ENCODE peak calls at places on chromosomes 13 and 19, in five cellular contexts. M is left ventricle myocardium inferior, X is pancreas, V is neural progenitor cell, I is stomach. W is an unnamed sample. For H3K4me1, the result is how much of the 10 kb centered on the place peaks cover.

GRCh38 chr19:48668332-48668731 is 4.5 kb downstream of the NTN5 start:
- DNase-seq in M (no peak), X (no peak), V (no peak), I (no peak), W (no peak)

GRCh38 chr19:51195316-51195586 is 29.6 kb upstream of the CD33 start:
- DNase-seq in M (no peak), X (no peak), V (no peak), I (no peak), W (no peak)

GRCh38 chr13:43787998-43788397 is 1.2 kb upstream of the ENOX1 start:
- DNase-seq in M (no peak), X (no peak), V (peak), I (no peak), W (peak)

GRCh38 chr19:13437919-13438618 is 68.2 kb downstream of the CACNA1A start:
- DNase-seq in M (no peak), X (no peak), V (no peak), I (no peak), W (no peak)

GRCh38 chr13:105817011-105817410 is 718.5 kb downstream of the EFNB2 start:
- DNase-seq in M (no peak), X (no peak), V (peak), I (no peak), W (no peak)

GRCh38 chr19:37986048-37986750 is 79.2 kb downstream of the SIPA1L3 start:
- DNase-seq in M (no peak), X (no peak), V (no peak), I (no peak), W (no peak)

GRCh38 chr13:39892731-39893293 is 237.3 kb downstream of the COG6 start:
- DNase-seq in M (peak), X (no peak), V (no peak), I (no peak), W (no peak)

GRCh38 chr19:15291089-15291488 is 41.2 kb downstream of the BRD4 start:
- DNase-seq in M (no peak), X (no peak), V (no peak), I (no peak), W (peak)

GRCh38 chr13:88622362-88622973 is 951.3 kb downstream of the SLITRK5 start:
- DNase-seq in M (no peak), X (no peak), V (no peak), I (no peak), W (no peak)

GRCh38 chr19:52941941-52942370 is 18.7 kb upstream of the ZNF888 start:
- DNase-seq in M (peak), X (no peak), V (peak), I (peak), W (peak)

GRCh38 chr13:98447881-98448641 is 128.8 kb downstream of the STK24 start:
- DNase-seq in M (peak), X (no peak), V (peak), I (no peak), W (peak)

GRCh38 chr13:66546534-66547379 is 683.4 kb downstream of the PCDH9 start:
- DNase-seq in M (no peak), X (no peak), V (no peak), I (no peak), W (peak)

GRCh38 chr19:45887311-45887710 is 1.4 kb upstream of the IRF2BP1 start:
- DNase-seq in M (no peak), X (no peak), V (no peak), I (no peak), W (no peak)

GRCh38 chr13:80126382-80127068 is 214.4 kb downstream of the SPRY2 start:
- DNase-seq in M (no peak), X (no peak), V (no peak), I (no peak), W (no peak)

GRCh38 chr19:39444598-39445257 is 654 bp upstream of the SUPT5H start:
- DNase-seq in M (no peak), X (no peak), V (no peak), I (no peak), W (peak)

GRCh38 chr13:96052655-96053002 is 572 bp downstream of the UGGT2 start:
- DNase-seq in M (no peak), X (no peak), V (no peak), I (no peak), W (peak)

GRCh38 chr13:42892760-42893159 is 99.3 kb downstream of the EPSTI1 start:
- DNase-seq in M (no peak), X (no peak), V (no peak), I (no peak), W (peak)

DNA sequence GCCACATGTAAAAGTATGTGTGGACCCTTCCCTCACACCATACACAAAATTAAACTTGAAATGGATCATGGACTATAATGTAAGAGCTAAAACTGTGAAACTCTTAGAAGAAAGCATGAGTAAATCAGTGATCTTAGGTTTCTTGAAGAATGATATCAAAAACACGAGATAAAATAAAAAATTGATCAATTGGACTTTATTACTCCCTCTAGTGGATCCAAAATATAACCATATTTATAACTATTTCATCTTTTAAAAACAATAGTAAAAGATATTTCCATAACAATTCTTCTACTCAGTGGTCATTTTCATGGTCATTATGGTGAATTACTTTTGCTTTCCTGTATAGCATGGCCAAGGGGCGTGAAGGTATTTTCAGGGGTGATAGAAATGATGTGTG is 174.6 kb upstream of the LSM14A start:
- DNase-seq in M (no peak), X (no peak), V (no peak), I (no peak), W (no peak)
- TF ChIP-seq CTCF in M (peak), X (no peak), V (peak), I (no peak), W (no peak)

GRCh38 chr19:55158423-55158822 is 891 bp upstream of the TNNI3 start:
- DNase-seq in M (no peak), X (no peak), V (no peak), I (no peak), W (no peak)

GRCh38 chr19:55160986-55161365 is 3.4 kb upstream of the TNNI3 start:
- DNase-seq in M (no peak), X (no peak), V (no peak), I (no peak), W (no peak)

GRCh38 chr19:55160128-55160985 is 2.8 kb upstream of the TNNI3 start:
- DNase-seq in M (peak), X (peak), V (peak), I (peak), W (peak)

GRCh38 chr19:55157064-55157908 is at the start of gene TNNI3:
- DNase-seq in M (peak), X (no peak), V (no peak), I (no peak), W (no peak)

GRCh38 chr19:55158848-55159793 is 1.6 kb upstream of the TNNI3 start:
- DNase-seq in M (peak), X (no peak), V (no peak), I (no peak), W (no peak)
- H3K4me3 ChIP-seq in M (peak), X (no peak), V (no peak), I (no peak), W (no peak)

DNA sequence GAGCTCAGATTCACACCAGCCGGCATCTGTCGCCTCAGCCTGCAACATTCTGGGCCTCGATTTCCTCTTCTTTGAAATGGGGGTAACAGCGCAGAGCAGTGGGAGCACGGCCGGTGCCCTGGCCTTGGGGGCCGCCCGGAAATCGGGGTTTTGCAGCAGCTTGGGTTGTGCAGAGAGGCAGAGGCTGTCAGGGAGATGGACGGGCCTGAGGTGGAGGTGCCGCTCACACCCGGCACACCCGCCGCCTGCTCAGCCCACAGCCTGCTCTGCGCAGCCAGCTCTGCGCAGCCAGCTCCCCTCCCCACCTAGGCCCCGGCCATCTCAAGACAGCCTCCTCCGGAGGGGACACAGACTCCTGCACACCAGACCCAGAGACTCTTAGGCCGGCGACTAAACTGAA is 10.6 kb downstream of the KLF2 start:
- DNase-seq in M (no peak), X (no peak), V (no peak), I (no peak), W (no peak)
- H3K4me1 ChIP-seq in M (under half), X (under half), V (under half), I (under half), W (under half)

GRCh38 chr13:64054306-64054705 is 2638.7 kb upstream of the PCDH20 start:
- DNase-seq in M (no peak), X (no peak), V (no peak), I (no peak), W (no peak)

GRCh38 chr13:64052526-64052925 is 2636.9 kb upstream of the PCDH20 start:
- DNase-seq in M (no peak), X (no peak), V (no peak), I (no peak), W (no peak)

GRCh38 chr13:64061649-64062048 is 2646.0 kb upstream of the PCDH20 start:
- DNase-seq in M (no peak), X (no peak), V (no peak), I (no peak), W (no peak)

DNA sequence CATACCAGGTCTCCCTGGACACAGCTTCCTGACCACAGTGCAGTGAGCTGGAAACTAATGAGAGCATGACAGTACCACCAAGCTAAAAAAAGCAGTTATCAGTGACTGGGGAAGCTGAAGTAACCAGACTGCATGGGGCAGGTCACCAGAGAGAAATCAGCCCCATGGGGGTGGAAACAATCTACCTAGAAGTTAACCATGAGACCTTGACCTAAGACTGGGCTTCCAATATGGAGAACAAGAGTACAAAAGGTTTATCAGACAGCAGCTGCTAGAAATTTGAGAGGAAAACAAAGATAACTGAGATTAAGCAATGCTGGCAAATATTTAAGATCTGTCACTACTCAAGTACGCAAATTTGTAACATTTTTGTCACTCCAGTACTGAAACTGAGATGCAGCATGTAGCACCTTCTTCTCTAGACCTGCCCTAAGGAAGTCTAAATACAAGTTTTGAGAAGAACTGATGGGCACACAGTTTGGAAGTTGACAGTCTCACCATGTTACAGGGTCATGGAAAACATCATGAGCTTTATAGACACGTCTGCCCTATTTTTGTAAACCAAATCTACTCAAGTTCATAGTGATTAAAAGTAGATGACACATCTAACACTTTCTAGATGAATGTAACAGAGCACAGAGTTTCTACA is 2641.8 kb upstream of the PCDH20 start:
- DNase-seq in M (no peak), X (no peak), V (no peak), I (no peak), W (no peak)
- TF ChIP-seq CTCF in M (no peak), X (no peak), V (no peak), I (no peak), W (no peak)

GRCh38 chr19:3396881-3397265 is 30.5 kb downstream of the NFIC start:
- DNase-seq in M (no peak), X (no peak), V (no peak), I (no peak), W (no peak)

GRCh38 chr19:3397266-3398022 is 31.1 kb downstream of the NFIC start:
- DNase-seq in M (peak), X (peak), V (peak), I (peak), W (peak)

GRCh38 chr19:3398114-3398899 is 31.9 kb downstream of the NFIC start:
- DNase-seq in M (peak), X (peak), V (peak), I (peak), W (peak)

GRCh38 chr19:3401004-3401768 is 34.8 kb downstream of the NFIC start:
- DNase-seq in M (no peak), X (no peak), V (no peak), I (no peak), W (no peak)

GRCh38 chr19:3398900-3399278 is 32.5 kb downstream of the NFIC start:
- DNase-seq in M (no peak), X (no peak), V (no peak), I (no peak), W (no peak)
- H3K4me3 ChIP-seq in M (peak), X (no peak), V (no peak), I (peak), W (no peak)

DNA sequence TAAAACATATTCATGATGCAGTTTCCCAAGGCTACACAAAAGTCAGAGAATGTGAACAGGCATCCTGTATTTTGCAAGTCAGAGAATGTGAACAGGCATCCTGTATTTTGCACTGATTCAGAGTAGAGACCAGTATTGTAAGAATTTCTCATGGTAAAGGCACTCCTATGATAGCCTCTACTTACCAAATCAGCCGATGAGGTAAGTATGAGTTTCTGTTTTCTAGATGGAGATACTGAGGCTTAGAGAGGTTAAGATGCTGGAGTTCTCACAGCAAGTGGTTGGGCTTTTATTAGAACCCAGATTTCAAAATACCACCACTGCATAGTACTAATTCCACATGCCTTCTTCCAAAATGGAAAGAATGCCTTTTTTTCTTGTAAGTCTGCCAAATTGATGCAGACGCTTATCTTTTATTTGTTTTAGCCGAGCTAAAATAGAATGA is 12.3 kb downstream of the TPT1 start:
- DNase-seq in M (no peak), X (no peak), V (no peak), I (no peak), W (peak)
- H3K4me1 ChIP-seq in M (half or more), X (under half), V (under half), I (half or more), W (under half)

GRCh38 chr13:32503727-32504126 is 34.9 kb downstream of the N4BP2L2 start:
- DNase-seq in M (no peak), X (no peak), V (no peak), I (no peak), W (no peak)
- TF ChIP-seq CTCF in M (no peak), X (no peak), V (no peak), I (no peak), W (no peak)

GRCh38 chr19:1360818-1361461 is 22.8 kb upstream of the NDUFS7 start:
- DNase-seq in M (peak), X (peak), V (peak), I (no peak), W (peak)
- H3K4me3 ChIP-seq in M (peak), X (peak), V (peak), I (peak), W (peak)

GRCh38 chr19:10752237-10752912 is 34.5 kb downstream of the DNM2 start:
- DNase-seq in M (peak), X (no peak), V (no peak), I (no peak), W (no peak)
- H3K4me1 ChIP-seq in M (half or more), X (under half), V (under half), I (half or more), W (under half)

GRCh38 chr13:53921473-53921872 is 892.9 kb downstream of the OLFM4 start:
- DNase-seq in M (no peak), X (no peak), V (no peak), I (no peak), W (no peak)
- TF ChIP-seq CTCF in M (no peak), X (no peak), V (no peak), I (no peak), W (no peak)

W was measured in fibroblast of lung.